ENCODE peak calls at places on chromosomes 4 and X, in seven cellular contexts. One of them, this sample, is unnamed.

GRCh38 chr4:74628808-74629616 is 165.3 kb downstream of the BTC start:
- DNase-seq in cardiac fibroblast: no peak
- DNase-seq in HFF-Myc: no peak
- DNase-seq in activated T-helper 1 cell treated with anti-CD3 and anti-CD28 coated beads, Interleukin-2, amount 50 U/mL, for 16 hours: no peak
- DNase-seq in Caki2: no peak
- DNase-seq in WERI-Rb-1: no peak
- DNase-seq in Kasumi-1: peak
- DNase-seq in this sample: no peak

GRCh38 chr4:165502919-165503907 is 124.4 kb downstream of the CPE start:
- DNase-seq in cardiac fibroblast: peak
- DNase-seq in HFF-Myc: no peak
- DNase-seq in activated T-helper 1 cell treated with anti-CD3 and anti-CD28 coated beads, Interleukin-2, amount 50 U/mL, for 16 hours: no peak
- DNase-seq in Caki2: peak
- DNase-seq in WERI-Rb-1: no peak
- DNase-seq in Kasumi-1: no peak
- DNase-seq in this sample: no peak

GRCh38 chr4:72701987-72702819 is 133.2 kb upstream of the ADAMTS3 start:
- DNase-seq in cardiac fibroblast: peak
- DNase-seq in HFF-Myc: peak
- DNase-seq in activated T-helper 1 cell treated with anti-CD3 and anti-CD28 coated beads, Interleukin-2, amount 50 U/mL, for 16 hours: no peak
- DNase-seq in Caki2: peak
- DNase-seq in WERI-Rb-1: peak
- DNase-seq in Kasumi-1: peak
- DNase-seq in this sample: peak

GRCh38 chrX:39819921-39820849 is 277.6 kb downstream of the BCOR start:
- DNase-seq in cardiac fibroblast: peak
- DNase-seq in HFF-Myc: no peak
- DNase-seq in activated T-helper 1 cell treated with anti-CD3 and anti-CD28 coated beads, Interleukin-2, amount 50 U/mL, for 16 hours: no peak
- DNase-seq in Caki2: no peak
- DNase-seq in WERI-Rb-1: peak
- DNase-seq in Kasumi-1: no peak
- DNase-seq in this sample: no peak

GRCh38 chr4:95742872-95743271 is 97.0 kb upstream of the PDHA2 start:
- DNase-seq in cardiac fibroblast: peak
- DNase-seq in HFF-Myc: no peak
- DNase-seq in activated T-helper 1 cell treated with anti-CD3 and anti-CD28 coated beads, Interleukin-2, amount 50 U/mL, for 16 hours: no peak
- DNase-seq in Caki2: no peak
- DNase-seq in WERI-Rb-1: no peak
- DNase-seq in Kasumi-1: no peak
- DNase-seq in this sample: no peak

GRCh38 chr4:1008840-1009646 is 2.4 kb upstream of the FGFRL1 start:
- DNase-seq in cardiac fibroblast: no peak
- DNase-seq in HFF-Myc: no peak
- DNase-seq in activated T-helper 1 cell treated with anti-CD3 and anti-CD28 coated beads, Interleukin-2, amount 50 U/mL, for 16 hours: peak
- DNase-seq in Caki2: no peak
- DNase-seq in WERI-Rb-1: no peak
- DNase-seq in Kasumi-1: no peak
- DNase-seq in this sample: no peak

GRCh38 chr4:85153221-85153620 is 186.7 kb upstream of the WDFY3 start:
- DNase-seq in cardiac fibroblast: peak
- DNase-seq in HFF-Myc: peak
- DNase-seq in activated T-helper 1 cell treated with anti-CD3 and anti-CD28 coated beads, Interleukin-2, amount 50 U/mL, for 16 hours: no peak
- DNase-seq in Caki2: no peak
- DNase-seq in WERI-Rb-1: no peak
- DNase-seq in Kasumi-1: no peak
- DNase-seq in this sample: no peak

GRCh38 chr4:97819314-97819713 is 324.0 kb downstream of the STPG2 start:
- DNase-seq in cardiac fibroblast: no peak
- DNase-seq in HFF-Myc: no peak
- DNase-seq in activated T-helper 1 cell treated with anti-CD3 and anti-CD28 coated beads, Interleukin-2, amount 50 U/mL, for 16 hours: no peak
- DNase-seq in Caki2: no peak
- DNase-seq in WERI-Rb-1: no peak
- DNase-seq in Kasumi-1: no peak
- DNase-seq in this sample: no peak

GRCh38 chr4:59553739-59554126 is 1646.4 kb upstream of the ADGRL3 start:
- DNase-seq in cardiac fibroblast: peak
- DNase-seq in HFF-Myc: no peak
- DNase-seq in activated T-helper 1 cell treated with anti-CD3 and anti-CD28 coated beads, Interleukin-2, amount 50 U/mL, for 16 hours: no peak
- DNase-seq in Caki2: no peak
- DNase-seq in WERI-Rb-1: no peak
- DNase-seq in Kasumi-1: no peak
- DNase-seq in this sample: no peak

GRCh38 chr4:3340703-3341088 is 47.9 kb downstream of the RGS12 start:
- DNase-seq in cardiac fibroblast: no peak
- DNase-seq in HFF-Myc: no peak
- DNase-seq in activated T-helper 1 cell treated with anti-CD3 and anti-CD28 coated beads, Interleukin-2, amount 50 U/mL, for 16 hours: no peak
- DNase-seq in Caki2: no peak
- DNase-seq in WERI-Rb-1: peak
- DNase-seq in Kasumi-1: no peak
- DNase-seq in this sample: no peak

GRCh38 chr4:85496933-85497332 is 22.0 kb downstream of the ARHGAP24 start:
- DNase-seq in cardiac fibroblast: peak
- DNase-seq in HFF-Myc: peak
- DNase-seq in activated T-helper 1 cell treated with anti-CD3 and anti-CD28 coated beads, Interleukin-2, amount 50 U/mL, for 16 hours: no peak
- DNase-seq in Caki2: no peak
- DNase-seq in WERI-Rb-1: no peak
- DNase-seq in Kasumi-1: peak
- DNase-seq in this sample: no peak

GRCh38 chr4:169231647-169232262 is 39.0 kb downstream of the SH3RF1 start:
- DNase-seq in cardiac fibroblast: no peak
- DNase-seq in HFF-Myc: no peak
- DNase-seq in activated T-helper 1 cell treated with anti-CD3 and anti-CD28 coated beads, Interleukin-2, amount 50 U/mL, for 16 hours: no peak
- DNase-seq in Caki2: no peak
- DNase-seq in WERI-Rb-1: no peak
- DNase-seq in Kasumi-1: no peak
- DNase-seq in this sample: no peak

GRCh38 chr4:7004331-7004730 is 38.8 kb upstream of the TADA2B start:
- DNase-seq in cardiac fibroblast: no peak
- DNase-seq in HFF-Myc: no peak
- DNase-seq in activated T-helper 1 cell treated with anti-CD3 and anti-CD28 coated beads, Interleukin-2, amount 50 U/mL, for 16 hours: no peak
- DNase-seq in Caki2: no peak
- DNase-seq in WERI-Rb-1: no peak
- DNase-seq in Kasumi-1: no peak
- DNase-seq in this sample: no peak

GRCh38 chr4:169070071-169070894 is 60.2 kb upstream of the CBR4 start:
- DNase-seq in cardiac fibroblast: peak
- DNase-seq in HFF-Myc: peak
- DNase-seq in activated T-helper 1 cell treated with anti-CD3 and anti-CD28 coated beads, Interleukin-2, amount 50 U/mL, for 16 hours: no peak
- DNase-seq in Caki2: peak
- DNase-seq in WERI-Rb-1: no peak
- DNase-seq in Kasumi-1: no peak
- DNase-seq in this sample: peak

GRCh38 chr4:80926446-80926845 is 104.1 kb upstream of the BMP3 start:
- DNase-seq in cardiac fibroblast: peak
- DNase-seq in HFF-Myc: no peak
- DNase-seq in activated T-helper 1 cell treated with anti-CD3 and anti-CD28 coated beads, Interleukin-2, amount 50 U/mL, for 16 hours: no peak
- DNase-seq in Caki2: no peak
- DNase-seq in WERI-Rb-1: no peak
- DNase-seq in Kasumi-1: no peak
- DNase-seq in this sample: no peak

GRCh38 chrX:113059714-113060113 is 219.1 kb upstream of the AMOT start:
- DNase-seq in cardiac fibroblast: no peak
- DNase-seq in HFF-Myc: no peak
- DNase-seq in activated T-helper 1 cell treated with anti-CD3 and anti-CD28 coated beads, Interleukin-2, amount 50 U/mL, for 16 hours: no peak
- DNase-seq in Caki2: no peak
- DNase-seq in WERI-Rb-1: no peak
- DNase-seq in Kasumi-1: no peak
- DNase-seq in this sample: no peak